ENCODE peak calls at places on chromosomes 16 and 17, in four cellular contexts. V, S, Y and U are unnamed samples.

GRCh38 chr16:86211265-86211664 is 299.1 kb upstream of the FOXF1 start:
- DNase-seq in Y (no peak), V (no peak), S (no peak), U (no peak)

GRCh38 chr16:14676633-14677032 is 17.5 kb downstream of the PLA2G10 start:
- DNase-seq in Y (no peak), S (no peak), V (no peak), U (no peak)

GRCh38 chr17:18015603-18016002 is 23.4 kb downstream of the ATPAF2 start:
- DNase-seq in S (no peak), Y (no peak), V (no peak), U (no peak)

GRCh38 chr16:49510141-49510540 is 136.5 kb downstream of the C16orf78 start:
- DNase-seq in Y (no peak), S (no peak), V (no peak), U (no peak)

GRCh38 chr16:71645450-71645849 is 19.5 kb downstream of the MARVELD3 start:
- DNase-seq in V (peak), Y (no peak), S (peak), U (no peak)

GRCh38 chr16:27759301-27759871 is 209.4 kb downstream of the KATNIP start:
- DNase-seq in S (peak), Y (no peak), V (peak), U (no peak)

GRCh38 chr16:64983983-64984382 is 137.9 kb downstream of the CDH11 start:
- DNase-seq in S (peak), V (peak), Y (peak), U (no peak)

GRCh38 chr16:29756654-29757053 is 10.9 kb upstream of the C16orf54 start:
- DNase-seq in V (no peak), S (no peak), Y (no peak), U (no peak)

GRCh38 chr16:11909653-11910551 is 5.9 kb downstream of the GSPT1 start:
- DNase-seq in S (no peak), V (peak), Y (no peak), U (no peak)